ENCODE peak calls at places on chromosome 15, in seven cellular contexts. G is stomach; L is HepG2; S is fibroblast of lung; B is CD8-positive, alpha-beta T cell; U is CD8-positive, alpha-beta memory T cell; I is MM.1S. Y is an unnamed sample. For H3K4me1, the result is how much of the 10 kb centered on the place peaks cover.

GRCh38 chr15:66216806-66217205 is 36.7 kb downstream of the MEGF11 start:
- DNase-seq in G (no peak), L (no peak), S (no peak), B (no peak), U (no peak), I (no peak), Y (no peak)

GRCh38 chr15:51024735-51025453 is 69.8 kb downstream of the TNFAIP8L3 start:
- DNase-seq in G (no peak), L (no peak), S (peak), B (no peak), U (no peak), I (no peak), Y (no peak)

GRCh38 chr15:79938143-79938542 is 32.9 kb downstream of the BCL2A1 start:
- DNase-seq in G (no peak), L (no peak), S (no peak), B (no peak), U (no peak), I (no peak), Y (no peak)

GRCh38 chr15:80467311-80467714 is 63.1 kb downstream of the ARNT2 start:
- DNase-seq in G (no peak), L (no peak), S (no peak), B (no peak), U (no peak), I (no peak), Y (no peak)

GRCh38 chr15:72307036-72307435 is 12.9 kb downstream of the CELF6 start:
- DNase-seq in G (no peak), L (no peak), S (no peak), B (no peak), U (no peak), I (no peak), Y (no peak)

GRCh38 chr15:73389539-73389938 is 20.8 kb upstream of the HCN4 start:
- DNase-seq in G (no peak), L (no peak), S (no peak), B (no peak), U (no peak), I (no peak), Y (no peak)

GRCh38 chr15:67126551-67127333 is 61.3 kb downstream of the SMAD3 start:
- DNase-seq in G (no peak), L (peak), S (peak), B (no peak), U (no peak), I (no peak), Y (no peak)

GRCh38 chr15:86021281-86022264 is 58.1 kb upstream of the AGBL1 start:
- DNase-seq in G (no peak), L (no peak), S (peak), B (no peak), U (no peak), I (no peak), Y (no peak)

GRCh38 chr15:81894069-81894468 is 151.7 kb downstream of the MEX3B start:
- DNase-seq in G (no peak), L (no peak), S (no peak), B (no peak), U (no peak), I (no peak), Y (no peak)

GRCh38 chr15:74050835-74051234 is 31.5 kb downstream of the GOLGA6A start:
- DNase-seq in G (no peak), L (no peak), S (no peak), B (no peak), U (no peak), I (no peak), Y (no peak)

GRCh38 chr15:25181290-25182097 is 226.7 kb downstream of the SNRPN start:
- DNase-seq in G (peak), L (no peak), S (no peak), B (no peak), U (peak), I (no peak), Y (no peak)

GRCh38 chr15:80202016-80202315 is 49.2 kb downstream of the FAH start:
- DNase-seq in G (no peak), L (no peak), S (no peak), B (no peak), U (no peak), I (no peak), Y (no peak)

GRCh38 chr15:38864827-38865604 is 300.4 kb upstream of the RASGRP1 start:
- DNase-seq in G (no peak), L (no peak), S (peak), B (no peak), U (no peak), I (no peak), Y (no peak)

GRCh38 chr15:91045065-91045464 is 22.7 kb upstream of the VPS33B start:
- DNase-seq in G (no peak), L (no peak), S (no peak), B (no peak), U (no peak), I (no peak), Y (no peak)

GRCh38 chr15:63233667-63234419 is 43.6 kb upstream of the APH1B start:
- DNase-seq in G (no peak), L (peak), S (peak), B (no peak), U (no peak), I (no peak), Y (no peak)

GRCh38 chr15:58378241-58379085 is 53.3 kb upstream of the LIPC start:
- DNase-seq in G (no peak), L (no peak), S (peak), B (no peak), U (no peak), I (no peak), Y (no peak)

GRCh38 chr15:31279221-31280036 is 47.2 kb upstream of the KLF13 start:
- DNase-seq in G (peak), L (no peak), S (no peak), B (no peak), U (no peak), I (no peak), Y (no peak)

GRCh38 chr15:37783290-37783689 is 151.2 kb upstream of the TMCO5A start:
- DNase-seq in G (no peak), L (no peak), S (peak), B (no peak), U (no peak), I (no peak), Y (no peak)

GRCh38 chr15:27867861-27868260 is 231.3 kb downstream of the OCA2 start:
- DNase-seq in G (no peak), L (no peak), S (no peak), B (no peak), U (no peak), I (no peak), Y (no peak)

GRCh38 chr15:62459875-62460274 is 294.8 kb upstream of the C2CD4B start:
- DNase-seq in G (no peak), L (no peak), S (no peak), B (no peak), U (no peak), I (no peak), Y (no peak)

GRCh38 chr15:35909414-35909813 is 363.4 kb upstream of the DPH6 start:
- DNase-seq in G (no peak), L (no peak), S (no peak), B (no peak), U (no peak), I (no peak), Y (no peak)

GRCh38 chr15:25234831-25235230 is 204.0 kb downstream of the UBE3A start:
- DNase-seq in G (no peak), L (no peak), S (no peak), B (no peak), U (no peak), I (no peak), Y (no peak)

GRCh38 chr15:63718590-63719035 is 115.1 kb downstream of the HERC1 start:
- DNase-seq in G (no peak), L (peak), S (peak), B (no peak), U (no peak), I (no peak), Y (no peak)

GRCh38 chr15:55977225-55977624 is 16.2 kb downstream of the NEDD4 start:
- DNase-seq in G (no peak), L (no peak), S (no peak), B (no peak), U (no peak), I (no peak), Y (no peak)

GRCh38 chr15:64507293-64507802 is 47.0 kb downstream of the ZNF609 start:
- DNase-seq in G (peak), L (peak), S (peak), B (no peak), U (no peak), I (no peak), Y (no peak)

GRCh38 chr15:80160570-80161156 is 7.9 kb downstream of the FAH start:
- DNase-seq in G (no peak), L (peak), S (peak), B (no peak), U (peak), I (peak), Y (no peak)

GRCh38 chr15:73873889-73874511 is 636 bp downstream of the TBC1D21 start:
- DNase-seq in G (peak), L (peak), S (peak), B (no peak), U (no peak), I (peak), Y (peak)

GRCh38 chr15:40150163-40150925 is 10.5 kb upstream of the BUB1B start:
- DNase-seq in G (peak), L (peak), S (peak), B (no peak), U (no peak), I (no peak), Y (no peak)

GRCh38 chr15:69758291-69758771 is 305.7 kb downstream of the RPLP1 start:
- DNase-seq in G (no peak), L (no peak), S (peak), B (no peak), U (no peak), I (no peak), Y (no peak)

GRCh38 chr15:89490081-89490480 is 6.3 kb downstream of the RHCG start:
- DNase-seq in G (no peak), L (no peak), S (no peak), B (no peak), U (no peak), I (no peak), Y (no peak)

GRCh38 chr15:44633603-44634002 is 29.9 kb downstream of the SPG11 start:
- DNase-seq in G (no peak), L (no peak), S (peak), B (no peak), U (no peak), I (no peak), Y (no peak)

GRCh38 chr15:59274126-59274970 is 67.7 kb downstream of the LDHAL6B start:
- DNase-seq in G (no peak), L (no peak), S (peak), B (no peak), U (no peak), I (no peak), Y (no peak)

GRCh38 chr15:32683906-32684584 is 33.8 kb upstream of the GREM1 start:
- DNase-seq in G (no peak), L (no peak), S (peak), B (no peak), U (no peak), I (no peak), Y (no peak)

GRCh38 chr15:26844901-26845300 is 22.0 kb upstream of the GABRA5 start:
- DNase-seq in G (no peak), L (no peak), S (no peak), B (no peak), U (no peak), I (no peak), Y (no peak)

GRCh38 chr15:88225484-88225883 is 31.1 kb downstream of the NTRK3 start:
- DNase-seq in G (no peak), L (no peak), S (no peak), B (no peak), U (peak), I (no peak), Y (no peak)

GRCh38 chr15:48479751-48480150 is 148.5 kb downstream of the DUT start:
- DNase-seq in G (no peak), L (no peak), S (no peak), B (no peak), U (no peak), I (no peak), Y (no peak)

GRCh38 chr15:48481802-48482201 is 150.6 kb downstream of the DUT start:
- DNase-seq in G (no peak), L (no peak), S (peak), B (no peak), U (no peak), I (no peak), Y (no peak)

GRCh38 chr15:48475600-48476395 is 144.6 kb downstream of the DUT start:
- DNase-seq in G (no peak), L (no peak), S (peak), B (no peak), U (no peak), I (no peak), Y (no peak)

GRCh38 chr15:48478581-48478980 is 147.4 kb downstream of the DUT start:
- DNase-seq in G (no peak), L (no peak), S (peak), B (no peak), U (no peak), I (no peak), Y (no peak)

GRCh38 chr15:48477795-48478360 is 146.6 kb downstream of the DUT start:
- DNase-seq in G (no peak), L (no peak), S (no peak), B (no peak), U (no peak), I (no peak), Y (no peak)
- H3K27ac ChIP-seq in G (no peak), L (no peak), S (no peak), B (no peak), U (no peak), I (no peak), Y (no peak)

DNA sequence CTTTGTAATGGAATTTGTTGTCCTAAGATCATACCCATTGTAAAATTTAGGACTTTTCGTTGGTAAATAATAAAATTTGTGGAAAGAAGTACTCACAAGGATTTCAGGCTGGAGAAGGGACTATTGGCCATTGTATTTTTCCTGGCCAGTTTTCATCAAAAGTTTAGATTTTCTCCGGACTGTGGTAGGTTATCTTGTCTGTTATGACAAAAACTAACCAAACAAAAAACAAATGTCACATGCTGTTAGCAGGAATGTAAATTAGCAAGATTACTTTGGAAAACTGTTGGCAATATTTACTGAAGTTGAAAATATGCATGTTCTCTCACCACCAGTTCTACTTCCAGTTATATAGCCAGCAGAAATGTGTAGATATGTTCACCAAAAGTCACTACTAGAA is 27.8 kb downstream of the PDE8A start:
- DNase-seq in G (no peak), L (no peak), S (no peak), B (no peak), U (no peak), I (no peak), Y (no peak)
- H3K4me1 ChIP-seq in G (half or more), L (half or more), S (under half), B (under half), U (under half), I (under half), Y (under half)

GRCh38 chr15:76163429-76164020 is 103.7 kb downstream of the TMEM266 start:
- DNase-seq in G (peak), L (peak), S (no peak), B (no peak), U (no peak), I (no peak), Y (no peak)
- H3K27ac ChIP-seq in G (peak), L (no peak), S (no peak), B (no peak), U (no peak), I (no peak), Y (no peak)

GRCh38 chr15:101201411-101202174 is 50.3 kb downstream of the CHSY1 start:
- DNase-seq in G (peak), L (no peak), S (peak), B (no peak), U (no peak), I (no peak), Y (peak)
- H3K4me1 ChIP-seq in G (half or more), L (under half), S (under half), B (under half), U (under half), I (half or more), Y (under half)

DNA sequence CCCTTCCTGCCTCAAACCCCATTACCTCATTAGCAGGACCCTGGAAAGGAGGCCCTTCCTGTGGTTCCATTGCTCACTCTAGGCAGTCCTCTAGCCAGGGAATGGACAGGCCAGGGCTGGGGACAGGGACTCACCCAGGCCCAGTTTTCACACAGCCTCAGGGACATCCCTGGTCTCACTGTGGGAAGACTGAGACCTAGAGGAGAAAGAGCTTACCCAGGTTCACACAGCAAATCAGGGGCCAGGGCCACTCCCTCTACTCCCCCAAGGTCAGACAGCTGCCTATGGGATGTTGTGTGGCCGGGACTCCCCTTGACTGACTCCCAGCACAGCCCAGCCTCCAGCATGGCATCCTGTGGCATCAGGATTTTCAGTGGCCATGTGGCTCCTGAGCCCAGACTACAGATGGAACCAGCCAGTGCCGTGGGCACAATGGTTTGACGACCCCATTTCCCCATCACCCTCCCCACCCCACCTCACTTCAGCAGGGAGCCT is 49.3 kb downstream of the ADAMTS7 start:
- DNase-seq in G (no peak), L (no peak), S (no peak), B (no peak), U (no peak), I (no peak), Y (no peak)
- H3K27ac ChIP-seq in G (peak), L (no peak), S (no peak), B (peak), U (peak), I (no peak), Y (no peak)